ENCODE peak calls at places on chromosomes 11 and 22, in eight cellular contexts. S is prostate gland, B is ovary, M is stomach, U is sigmoid colon, G is right lobe of liver, Q is GM12878, J is IMR-90. V is an unnamed sample.

GRCh38 chr22:49849161-49850020 is 4.3 kb upstream of the ZBED4 start:
- DNase-seq in M (no peak), J (no peak), Q (no peak), S (no peak), G (no peak), U (no peak), B (no peak), V (no peak)

GRCh38 chr22:20027966-20028854 is 7.3 kb downstream of the TANGO2 start:
- DNase-seq in B (no peak), J (no peak), M (no peak), G (no peak), Q (no peak), U (no peak), S (no peak), V (no peak)

GRCh38 chr11:82889133-82890001 is 10.9 kb downstream of the PRCP start:
- DNase-seq in Q (no peak), B (no peak), J (peak), G (no peak), M (no peak), U (no peak), S (no peak), V (no peak)

GRCh38 chr11:129145276-129145675 is 46.8 kb downstream of the ARHGAP32 start:
- DNase-seq in S (no peak), J (no peak), G (no peak), M (no peak), B (no peak), Q (no peak), U (no peak), V (no peak)

GRCh38 chr11:111736191-111736590 is 30.0 kb downstream of the PPP2R1B start:
- DNase-seq in J (peak), B (peak), G (no peak), S (no peak), M (no peak), Q (no peak), U (no peak), V (no peak)

GRCh38 chr22:35930933-35931332 is 97.7 kb downstream of the RBFOX2 start:
- DNase-seq in Q (peak), S (no peak), B (no peak), G (no peak), M (no peak), J (peak), U (no peak), V (no peak)

GRCh38 chr11:88555018-88555828 is 217.7 kb upstream of the CTSC start:
- DNase-seq in M (no peak), S (peak), B (no peak), J (peak), G (no peak), Q (no peak), U (no peak), V (no peak)

GRCh38 chr11:36034572-36035331 is 90.9 kb downstream of the LDLRAD3 start:
- DNase-seq in Q (no peak), G (no peak), J (peak), B (no peak), S (no peak), U (no peak), M (no peak), V (no peak)

GRCh38 chr11:130801287-130802146 is 114.8 kb downstream of the SNX19 start:
- DNase-seq in Q (no peak), M (no peak), B (no peak), J (peak), S (no peak), G (no peak), U (no peak), V (no peak)

GRCh38 chr11:117084992-117085391 is 13.2 kb downstream of the SIK3 start:
- DNase-seq in M (no peak), J (no peak), B (no peak), S (no peak), U (no peak), G (no peak), Q (no peak), V (no peak)

GRCh38 chr11:57641011-57641410 is 8.7 kb downstream of the YPEL4 start:
- DNase-seq in Q (no peak), U (peak), G (no peak), J (no peak), M (no peak), S (no peak), B (no peak), V (no peak)

GRCh38 chr11:57640068-57640800 is 9.5 kb downstream of the YPEL4 start:
- DNase-seq in M (no peak), U (no peak), J (no peak), Q (no peak), S (no peak), B (no peak), G (no peak), V (no peak)

GRCh38 chr11:57638005-57638760 is 11.5 kb downstream of the YPEL4 start:
- DNase-seq in B (peak), Q (no peak), S (peak), M (peak), U (peak), G (no peak), J (peak), V (no peak)

GRCh38 chr11:57638811-57639320 is 10.8 kb downstream of the YPEL4 start:
- DNase-seq in M (no peak), U (no peak), J (no peak), B (peak), G (no peak), Q (no peak), S (no peak), V (no peak)

GRCh38 chr11:57639321-57640067 is 10.2 kb downstream of the YPEL4 start:
- DNase-seq in Q (no peak), S (no peak), M (no peak), B (peak), U (no peak), J (peak), G (no peak), V (no peak)
- TF ChIP-seq CTCF in Q (no peak), S (no peak), M (no peak), B (no peak), U (no peak), J (peak), G (no peak), V (no peak)

GRCh38 chr11:18792827-18793226 is 1.2 kb upstream of the PTPN5 start:
- DNase-seq in B (no peak), G (no peak), Q (no peak), S (no peak), M (no peak), U (no peak), J (no peak), V (no peak)

GRCh38 chr11:18789942-18790341 is 1.7 kb downstream of the PTPN5 start:
- DNase-seq in B (no peak), M (no peak), Q (no peak), U (no peak), J (no peak), S (no peak), G (no peak), V (no peak)

GRCh38 chr11:18792066-18792591 is 531 bp upstream of the PTPN5 start:
- DNase-seq in J (no peak), G (no peak), S (no peak), B (no peak), M (no peak), Q (no peak), U (no peak), V (no peak)

GRCh38 chr11:18790820-18791174 is 801 bp downstream of the PTPN5 start:
- DNase-seq in U (no peak), M (no peak), S (no peak), G (no peak), J (no peak), Q (no peak), B (no peak), V (no peak)

DNA sequence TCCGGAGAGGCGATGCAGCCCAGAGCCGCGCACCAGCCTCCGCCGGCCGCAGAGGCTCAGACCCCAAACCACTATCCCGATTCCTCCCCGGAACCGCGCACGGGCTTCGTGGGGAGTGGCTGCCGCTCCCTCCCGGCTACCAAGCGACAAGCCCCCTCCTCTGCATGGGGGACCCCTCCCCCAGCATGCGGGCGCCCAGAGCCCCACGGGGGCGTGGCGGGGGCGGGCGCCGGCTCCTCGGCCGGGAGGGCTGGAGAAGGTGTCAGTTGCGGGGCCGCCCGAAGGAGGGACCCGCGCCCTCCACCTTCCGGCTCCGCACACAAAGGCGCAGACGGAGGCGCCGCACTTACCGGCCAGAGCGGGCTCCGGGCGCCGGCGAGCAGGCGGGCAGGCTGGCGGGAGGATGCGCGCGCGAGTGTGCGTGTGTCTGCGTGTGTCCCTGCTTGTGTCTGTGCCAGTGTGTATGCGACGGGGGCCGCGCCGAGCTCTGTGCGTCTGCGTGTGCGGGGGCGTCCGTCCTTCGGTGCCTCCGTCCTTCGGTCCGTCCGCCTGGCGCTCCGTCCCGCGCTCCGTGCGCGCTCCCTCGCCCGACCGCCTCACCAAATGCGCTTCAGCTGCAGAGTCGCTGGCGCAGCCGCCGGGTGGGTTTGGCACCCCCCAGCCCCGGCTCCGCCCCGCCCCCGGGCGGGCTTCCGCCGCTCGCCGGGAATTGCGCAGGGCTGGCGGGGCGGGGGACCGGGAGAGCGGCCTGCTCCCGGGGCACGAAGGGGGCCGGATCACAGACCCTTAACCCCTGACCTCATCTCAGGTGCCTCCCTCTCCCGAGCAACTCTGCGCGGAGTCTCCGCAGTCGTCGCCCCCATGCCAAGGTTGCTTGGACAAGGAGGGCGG is at the start of gene PTPN5:
- DNase-seq in S (no peak), U (no peak), M (no peak), G (no peak), B (no peak), J (no peak), Q (no peak), V (no peak)
- TF ChIP-seq POLR2A in S (no peak), U (no peak), M (no peak), G (no peak), B (no peak), J (no peak), Q (no peak), V (no peak)

GRCh38 chr11:73330569-73331093 is 22.6 kb downstream of the ARHGEF17 start:
- DNase-seq in M (no peak), J (peak), G (no peak), Q (no peak), U (no peak), B (no peak), S (no peak), V (no peak)
- TF ChIP-seq CTCF in M (no peak), J (peak), G (peak), Q (peak), U (peak), B (no peak), S (no peak), V (peak)

DNA sequence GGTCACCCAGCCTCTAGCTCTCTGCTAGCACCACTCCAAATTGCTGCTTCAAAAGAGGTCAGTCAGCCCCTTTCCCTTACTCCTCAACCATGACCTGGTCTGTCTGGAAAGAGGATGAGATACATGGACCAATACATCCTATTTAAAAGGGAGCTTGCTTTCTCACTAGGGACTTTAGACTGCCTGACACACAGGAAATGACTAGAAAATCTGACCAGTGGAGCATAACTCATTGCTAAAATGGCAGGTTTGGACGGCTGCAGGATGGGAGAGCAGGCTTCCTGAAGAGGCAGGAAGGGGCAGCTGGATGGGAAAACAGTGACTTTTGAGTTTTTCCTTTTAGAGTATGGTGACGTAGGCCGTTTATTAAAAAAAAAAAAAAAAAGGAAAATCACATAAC is 25.3 kb downstream of the STIM1 start:
- DNase-seq in M (no peak), B (no peak), U (no peak), Q (no peak), S (no peak), J (peak), G (no peak), V (no peak)
- TF ChIP-seq POLR2A in M (no peak), B (no peak), U (no peak), Q (peak), S (no peak), J (no peak), G (no peak), V (no peak)

DNA sequence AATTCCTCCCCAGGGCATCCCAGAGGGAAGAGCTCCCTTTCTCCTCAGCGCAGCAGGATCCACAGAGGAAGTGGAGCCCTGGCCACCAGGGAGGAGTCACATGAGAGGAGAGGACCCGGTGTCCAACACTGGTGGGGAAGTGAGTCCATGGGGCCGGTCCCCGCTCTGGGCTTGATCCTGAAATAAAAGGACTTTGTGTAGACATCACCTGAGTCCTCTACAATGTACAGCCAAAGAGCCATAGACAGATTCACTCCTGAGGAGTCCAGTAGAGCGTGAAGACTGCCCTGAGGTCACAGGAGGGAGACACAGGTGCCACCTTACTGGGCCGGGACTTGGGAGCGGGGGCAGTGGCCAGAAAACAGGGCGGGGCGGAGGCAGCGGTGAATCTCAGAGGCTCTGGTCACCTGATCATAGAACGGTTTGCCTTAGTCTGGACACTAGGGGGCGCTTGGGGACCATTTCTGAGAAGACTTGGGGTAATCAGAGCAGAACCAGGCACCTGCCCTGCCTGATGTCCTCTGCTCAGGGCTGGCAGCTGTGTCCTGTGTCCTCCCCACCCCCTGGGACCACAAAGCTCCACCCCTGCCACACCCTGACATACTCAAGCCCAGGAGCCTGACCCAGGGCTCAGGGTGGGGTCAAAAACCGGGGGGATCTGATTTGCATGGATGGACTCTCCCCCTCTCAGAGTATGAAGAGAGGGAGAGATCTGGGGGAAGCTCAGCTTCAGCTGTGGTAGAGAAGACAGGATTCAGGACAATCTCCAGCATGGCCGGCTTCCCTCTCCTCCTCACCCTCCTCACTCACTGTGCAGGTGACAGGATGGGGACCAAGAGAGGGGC is 112.7 kb downstream of the VPREB1 start:
- DNase-seq in G (peak), U (peak), B (peak), J (peak), M (peak), S (peak), Q (peak), V (no peak)
- TF ChIP-seq CTCF in G (peak), U (peak), B (peak), J (peak), M (peak), S (peak), Q (peak), V (peak)

GRCh38 chr11:75579841-75580240 is 17.8 kb downstream of the SERPINH1 start:
- DNase-seq in Q (no peak), B (no peak), J (no peak), M (no peak), G (no peak), S (no peak), U (no peak), V (no peak)

GRCh38 chr11:75583710-75584658 is 21.9 kb downstream of the SERPINH1 start:
- DNase-seq in Q (no peak), B (peak), J (peak), G (no peak), S (peak), U (peak), M (peak), V (no peak)

GRCh38 chr11:75585271-75585670 is 23.2 kb downstream of the SERPINH1 start:
- DNase-seq in B (no peak), S (no peak), G (no peak), Q (no peak), J (no peak), M (no peak), U (no peak), V (no peak)

GRCh38 chr11:75582461-75582934 is 20.4 kb downstream of the SERPINH1 start:
- DNase-seq in G (no peak), M (no peak), S (no peak), Q (no peak), U (no peak), B (no peak), J (no peak), V (no peak)

GRCh38 chr11:75582935-75583709 is 21.1 kb downstream of the SERPINH1 start:
- DNase-seq in B (peak), U (peak), J (peak), Q (no peak), G (no peak), M (peak), S (no peak), V (no peak)
- TF ChIP-seq POLR2A in B (peak), U (no peak), J (peak), Q (peak), G (peak), M (no peak), S (no peak), V (peak)

DNA sequence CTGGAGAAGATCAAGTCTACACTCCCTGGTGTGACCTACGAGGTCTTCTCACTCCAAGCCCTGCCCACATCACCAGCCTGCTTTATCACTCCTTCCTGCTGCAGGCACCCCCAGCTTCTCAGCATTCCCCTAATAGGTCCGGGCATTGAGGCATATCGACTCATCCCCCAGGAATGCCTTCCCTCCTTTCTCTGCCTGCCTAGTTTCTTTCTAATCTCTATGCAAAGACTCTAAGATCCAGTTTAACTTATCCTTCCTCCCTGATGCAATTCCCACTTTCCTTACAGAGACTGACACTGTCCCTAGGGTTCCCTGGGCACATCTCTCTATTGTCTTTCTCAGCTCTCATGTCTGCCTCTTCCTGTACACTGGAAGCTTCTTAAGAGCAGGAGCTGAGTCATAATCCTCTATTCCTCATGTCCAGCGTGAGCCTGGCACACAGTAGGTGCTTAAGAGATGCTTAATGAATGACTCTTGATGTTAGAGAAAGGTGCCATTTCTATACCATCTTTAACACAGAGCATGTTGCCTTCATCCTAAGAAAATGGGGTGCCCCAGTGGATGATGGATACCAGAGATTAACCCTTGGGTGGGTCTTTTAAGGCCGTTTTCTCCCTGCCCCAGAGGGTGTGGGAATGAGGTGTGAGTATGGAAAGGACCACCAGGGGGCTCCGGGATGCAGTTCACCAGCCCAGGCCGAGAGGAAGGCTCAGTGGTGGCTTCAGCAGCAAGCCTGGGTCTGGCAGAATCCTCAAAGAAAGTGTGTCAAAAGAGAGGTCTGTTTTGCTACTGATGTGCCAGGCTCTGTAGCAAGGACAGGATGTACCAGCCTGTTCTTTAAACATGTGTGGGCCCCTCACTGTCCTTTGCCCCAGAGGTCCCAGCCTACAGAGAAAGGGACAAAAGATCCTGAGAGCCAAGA is 34.7 kb downstream of the PARVA start:
- DNase-seq in G (no peak), B (peak), Q (no peak), U (peak), M (peak), S (no peak), J (peak), V (no peak)
- TF ChIP-seq CTCF in G (peak), B (peak), Q (peak), U (peak), M (peak), S (peak), J (peak), V (peak)